ENCODE peak calls at places on chromosomes 13 and 19, in four cellular contexts. H is NT2/D1, R is NCI-H345, U is ACHN. W is an unnamed sample.

GRCh38 chr13:113647351-113648217 is 10.4 kb downstream of the ATP4B start:
- DNase-seq in H (no peak), R (peak; percentile 97), U (peak; percentile 76), W (peak; percentile 15)

GRCh38 chr13:24341439-24341838 is 32.1 kb downstream of the C1QTNF9 start:
- DNase-seq in H (no peak), R (peak; percentile 53), U (no peak), W (no peak)

GRCh38 chr13:110137677-110138008 is 169.3 kb downstream of the COL4A1 start:
- DNase-seq in H (no peak), R (peak; percentile 78), U (peak; percentile 62), W (peak; percentile 95)

GRCh38 chr13:84137292-84137691 is 255.0 kb upstream of the SLITRK1 start:
- DNase-seq in H (no peak), R (no peak), U (no peak), W (no peak)

GRCh38 chr13:71814806-71815205 is 52.2 kb downstream of the DACH1 start:
- DNase-seq in H (no peak), R (no peak), U (no peak), W (peak; percentile 5)

GRCh38 chr19:10132848-10133350 is 13.2 kb upstream of the EIF3G start:
- DNase-seq in H (no peak), R (no peak), U (no peak), W (no peak)

GRCh38 chr13:51816604-51817254 is 12.8 kb upstream of the DHRS12 start:
- DNase-seq in H (no peak), R (no peak), U (no peak), W (no peak)

GRCh38 chr13:28545583-28546333 is 50.8 kb upstream of the FLT1 start:
- DNase-seq in H (no peak), R (peak; percentile 51), U (no peak), W (no peak)

GRCh38 chr13:34030782-34031181 is 212.8 kb downstream of the RFC3 start:
- DNase-seq in H (no peak), R (no peak), U (no peak), W (no peak)

GRCh38 chr13:24353736-24354135 is 44.4 kb downstream of the C1QTNF9 start:
- DNase-seq in H (no peak), R (no peak), U (no peak), W (no peak)

GRCh38 chr13:96967248-96967745 is 27.0 kb downstream of the OXGR1 start:
- DNase-seq in H (peak; percentile 27), R (no peak), U (no peak), W (no peak)

GRCh38 chr13:101152184-101152583 is 264.1 kb downstream of the NALCN start:
- DNase-seq in H (no peak), R (peak; percentile 25), U (no peak), W (no peak)

GRCh38 chr13:26561636-26562537 is 4.4 kb downstream of the WASF3 start:
- DNase-seq in H (no peak), R (no peak), U (no peak), W (no peak)

GRCh38 chr19:2578391-2578826 is 102.5 kb downstream of the GADD45B start:
- DNase-seq in H (no peak), R (no peak), U (peak; percentile 72), W (peak; percentile 48)

GRCh38 chr19:46715620-46716012 is 1.3 kb downstream of the PRKD2 start:
- DNase-seq in H (no peak), R (no peak), U (no peak), W (no peak)

GRCh38 chr13:98910501-98910951 is 67.3 kb downstream of the DOCK9 start:
- DNase-seq in H (no peak), R (no peak), U (peak; percentile 32), W (peak; percentile 34)